ENCODE peak calls at places on chromosomes 11 and 22, in eight cellular contexts. R is colonic mucosa, Y is Caco-2, M is body of pancreas, P is lung, Z is mammary epithelial cell, B is tibial artery, H is fibroblast of lung. E is an unnamed sample. For H3K36me3, the result is how much of the 10 kb centered on the place peaks cover.

GRCh38 chr11:85752201-85752889 is 58.6 kb downstream of the SYTL2 start:
- DNase-seq in M (peak), B (no peak), Z (no peak), P (no peak), R (no peak), H (no peak), Y (no peak), E (no peak)

GRCh38 chr11:34166806-34167740 is 61.6 kb downstream of the NAT10 start:
- DNase-seq in R (no peak), M (no peak), Y (no peak), H (no peak), Z (no peak), B (peak), P (no peak), E (no peak)

GRCh38 chr11:26764825-26765224 is 43.0 kb upstream of the SLC5A12 start:
- DNase-seq in Z (no peak), R (no peak), Y (no peak), M (no peak), P (no peak), B (no peak), H (no peak), E (no peak)

GRCh38 chr11:44550123-44550522 is 15.3 kb upstream of the CD82 start:
- DNase-seq in R (no peak), Y (no peak), P (no peak), Z (no peak), H (no peak), M (no peak), B (no peak), E (no peak)

GRCh38 chr22:47379037-47379436 is 616.6 kb downstream of the TBC1D22A start:
- DNase-seq in B (no peak), Z (no peak), R (no peak), M (no peak), P (no peak), H (no peak), Y (no peak), E (peak)

GRCh38 chr11:84247129-84247528 is 961.0 kb upstream of the CCDC90B start:
- DNase-seq in H (no peak), M (no peak), Y (no peak), P (no peak), Z (no peak), B (no peak), R (no peak), E (no peak)

GRCh38 chr11:43555811-43556210 is 124.7 kb upstream of the HSD17B12 start:
- DNase-seq in Z (no peak), R (no peak), M (no peak), H (peak), P (no peak), B (peak), Y (no peak), E (no peak)

GRCh38 chr11:103202048-103202651 is 92.9 kb downstream of the DYNC2H1 start:
- DNase-seq in Y (no peak), M (no peak), H (peak), P (no peak), R (no peak), B (no peak), Z (peak), E (no peak)

GRCh38 chr22:37088108-37088605 is 21.4 kb downstream of the TMPRSS6 start:
- DNase-seq in B (no peak), M (no peak), Y (no peak), P (no peak), R (no peak), Z (peak), H (peak), E (peak)

GRCh38 chr11:128937480-128937879 is 5.2 kb downstream of the TP53AIP1 start:
- DNase-seq in H (no peak), P (no peak), R (no peak), M (no peak), B (no peak), Y (no peak), Z (no peak), E (no peak)

GRCh38 chr11:17439316-17439782 is 37.3 kb downstream of the ABCC8 start:
- DNase-seq in H (no peak), Z (no peak), P (no peak), B (no peak), R (no peak), M (no peak), Y (no peak), E (no peak)

GRCh38 chr11:25769287-25769686 is 562.6 kb upstream of the ANO3 start:
- DNase-seq in M (no peak), B (no peak), H (peak), Y (no peak), R (no peak), P (no peak), Z (no peak), E (no peak)

GRCh38 chr22:37259540-37260029 is 15.5 kb upstream of the RAC2 start:
- DNase-seq in Y (no peak), M (no peak), P (no peak), H (peak), Z (peak), R (no peak), B (no peak), E (peak)

GRCh38 chr11:102172127-102172848 is 62.0 kb downstream of the YAP1 start:
- DNase-seq in B (peak), Z (peak), M (no peak), Y (no peak), H (peak), R (no peak), P (no peak), E (no peak)

GRCh38 chr22:44667829-44668189 is 34.2 kb upstream of the PRR5 start:
- DNase-seq in R (no peak), Z (no peak), P (no peak), M (no peak), H (no peak), Y (peak), B (no peak), E (no peak)

GRCh38 chr11:17208257-17208999 is 642 bp upstream of the PIK3C2A start:
- DNase-seq in P (peak), Y (peak), Z (peak), M (peak), B (no peak), R (peak), H (peak), E (peak)

GRCh38 chr11:10450451-10451398 is 4.3 kb upstream of the AMPD3 start:
- DNase-seq in M (peak), Y (peak), B (no peak), Z (peak), R (peak), H (peak), P (peak), E (no peak)

GRCh38 chr22:38250642-38251354 is 22.0 kb downstream of the TMEM184B start:
- DNase-seq in M (no peak), R (no peak), P (no peak), B (no peak), Z (no peak), Y (no peak), H (no peak), E (no peak)

GRCh38 chr11:57638811-57639320 is 10.8 kb downstream of the YPEL4 start:
- DNase-seq in M (no peak), H (no peak), R (no peak), Y (no peak), P (no peak), B (no peak), Z (no peak), E (no peak)

GRCh38 chr11:63999349-64000025 is 13.2 kb downstream of the OTUB1 start:
- DNase-seq in H (peak), B (peak), Z (peak), Y (peak), P (peak), M (no peak), R (peak), E (peak)

GRCh38 chr22:49294656-49295464 is 532.8 kb downstream of the BRD1 start:
- DNase-seq in M (no peak), Z (no peak), Y (no peak), P (no peak), R (no peak), B (peak), H (no peak), E (no peak)

GRCh38 chr22:49786976-49787843 is 40.5 kb downstream of the BRD1 start:
- DNase-seq in B (no peak), Y (no peak), P (no peak), Z (no peak), M (no peak), H (no peak), R (no peak), E (no peak)

GRCh38 chr11:71124127-71124526 is 128.2 kb downstream of the SHANK2 start:
- DNase-seq in Y (no peak), P (no peak), B (no peak), Z (no peak), H (no peak), R (no peak), M (no peak), E (no peak)

GRCh38 chr11:58466293-58466692 is 24.3 kb upstream of the OR5B12 start:
- DNase-seq in H (no peak), Y (no peak), P (no peak), M (no peak), Z (no peak), B (no peak), R (no peak), E (no peak)

GRCh38 chr11:25596701-25597100 is 735.2 kb upstream of the ANO3 start:
- DNase-seq in H (no peak), Z (peak), M (no peak), P (no peak), Y (no peak), R (no peak), B (no peak), E (no peak)

GRCh38 chr22:28927526-28928089 is 44.2 kb downstream of the ZNRF3 start:
- DNase-seq in B (no peak), P (no peak), R (no peak), M (no peak), Z (no peak), Y (no peak), H (no peak), E (no peak)

GRCh38 chr22:37014835-37015586 is 4.2 kb downstream of the TST start:
- DNase-seq in B (no peak), Z (no peak), Y (no peak), H (no peak), P (no peak), M (no peak), R (no peak), E (no peak)

GRCh38 chr11:34134765-34135164 is 29.3 kb downstream of the NAT10 start:
- DNase-seq in R (no peak), M (no peak), B (no peak), Y (no peak), H (no peak), Z (no peak), P (no peak), E (no peak)

GRCh38 chr11:61912530-61912898 is 4.9 kb downstream of the RAB3IL1 start:
- DNase-seq in M (no peak), H (no peak), R (peak), Y (peak), P (peak), Z (no peak), B (peak), E (no peak)

GRCh38 chr22:42300286-42301071 is 30.0 kb upstream of the TCF20 start:
- DNase-seq in P (no peak), M (no peak), Y (peak), Z (peak), H (no peak), B (no peak), R (no peak), E (no peak)
- H3K4me3 ChIP-seq in P (no peak), M (no peak), Y (no peak), Z (no peak), H (no peak), B (no peak), R (no peak), E (no peak)

DNA sequence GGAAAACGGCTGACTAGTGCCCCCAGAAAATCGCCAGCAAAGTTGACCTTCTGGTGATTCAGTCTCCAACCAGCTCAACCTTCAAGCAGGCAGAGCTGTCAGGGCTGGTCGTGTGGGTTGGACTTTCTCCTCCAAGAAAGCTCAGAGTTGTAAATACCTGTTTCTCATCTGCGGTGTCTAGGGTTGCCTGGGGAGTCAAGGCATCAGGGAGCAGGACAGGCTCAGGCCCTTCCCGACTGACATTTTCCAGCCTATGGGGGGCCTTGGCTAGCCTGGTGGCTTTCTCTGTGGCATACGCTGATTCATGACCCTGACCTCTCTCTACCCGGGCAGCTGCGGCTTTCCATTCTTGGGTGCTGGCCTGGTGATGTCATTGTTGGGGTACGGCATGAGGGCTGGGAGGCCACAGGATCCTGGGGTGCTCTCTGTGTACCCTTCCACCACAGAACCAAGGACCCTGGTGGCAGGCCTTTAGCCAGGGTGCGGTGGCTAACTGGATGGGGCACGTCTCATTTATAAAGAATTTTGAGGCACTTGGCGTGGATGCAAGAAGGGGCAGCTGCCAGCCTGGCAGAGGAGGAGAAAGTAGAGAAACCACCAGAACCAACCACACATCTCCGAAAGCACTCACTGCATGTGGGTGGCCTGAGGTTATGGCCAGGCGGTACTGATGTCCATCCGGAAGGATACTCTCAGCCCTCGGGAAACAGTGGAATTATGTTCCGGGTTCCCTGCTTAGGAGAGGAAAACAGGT is 64.9 kb downstream of the BCR start:
- DNase-seq in R (no peak), H (peak), B (no peak), Z (peak), P (no peak), M (no peak), Y (peak), E (no peak)
- H3K36me3 ChIP-seq in R (under half), H (under half), B (under half), Z (under half), P (under half), M (under half), Y (under half), E (under half)

GRCh38 chr11:62925745-62926668 is 4.8 kb upstream of the CHRM1 start:
- DNase-seq in R (no peak), H (no peak), P (no peak), Z (no peak), M (no peak), Y (no peak), B (no peak), E (no peak)
- H3K4me3 ChIP-seq in R (peak), H (peak), P (peak), Z (no peak), M (no peak), Y (no peak), B (peak), E (no peak)

GRCh38 chr11:111193924-111194490 is 51.5 kb upstream of the POU2AF2 start:
- DNase-seq in R (no peak), M (no peak), Y (no peak), Z (peak), H (no peak), P (no peak), B (no peak), E (no peak)

GRCh38 chr11:111194789-111195188 is 50.7 kb upstream of the POU2AF2 start:
- DNase-seq in Y (no peak), Z (no peak), M (no peak), H (no peak), R (no peak), B (no peak), P (no peak), E (peak)

GRCh38 chr11:111185259-111185658 is 60.3 kb upstream of the POU2AF2 start:
- DNase-seq in Y (no peak), M (no peak), P (no peak), B (no peak), Z (no peak), R (no peak), H (no peak), E (no peak)

GRCh38 chr11:111186308-111186967 is 59.1 kb upstream of the POU2AF2 start:
- DNase-seq in Z (no peak), R (no peak), P (no peak), Y (no peak), H (no peak), B (no peak), M (no peak), E (no peak)

GRCh38 chr11:111189466-111189865 is 56.1 kb upstream of the POU2AF2 start:
- DNase-seq in M (no peak), P (no peak), H (no peak), Y (no peak), Z (no peak), R (no peak), B (no peak), E (no peak)
- H3K36me3 ChIP-seq in M (under half), P (under half), H (under half), Y (under half), Z (under half), R (under half), B (under half), E (under half)

GRCh38 chr11:2540521-2541320 is 95.9 kb downstream of the KCNQ1 start:
- DNase-seq in Y (peak), H (no peak), B (peak), R (no peak), M (peak), P (no peak), Z (no peak), E (no peak)
- H3K4me3 ChIP-seq in Y (no peak), H (no peak), B (no peak), R (no peak), M (no peak), P (no peak), Z (no peak), E (no peak)

DNA sequence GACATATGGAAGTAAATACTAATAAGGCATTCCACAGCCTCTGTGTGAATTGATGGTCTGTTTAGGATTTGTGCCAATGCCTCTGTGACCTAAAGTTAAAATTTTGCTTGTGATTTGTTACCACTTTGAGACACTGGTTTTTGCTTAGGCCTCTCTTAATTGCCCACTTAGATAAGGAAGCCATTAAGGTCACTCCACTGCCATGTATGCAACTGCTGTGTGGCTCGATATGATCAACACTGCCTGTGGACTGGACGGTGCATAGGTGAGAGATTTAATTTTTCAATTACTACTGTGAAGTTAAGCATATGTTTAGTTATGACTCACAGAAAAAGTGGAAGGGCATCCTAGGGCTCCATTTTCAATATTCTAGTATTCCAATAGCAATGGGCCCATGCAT is 36.9 kb downstream of the CSRP3 start:
- DNase-seq in B (no peak), R (no peak), P (no peak), M (no peak), Z (no peak), Y (no peak), H (no peak), E (no peak)
- H3K36me3 ChIP-seq in B (under half), R (under half), P (under half), M (under half), Z (under half), Y (under half), H (under half), E (under half)

GRCh38 chr11:66693356-66694055 is 15.8 kb upstream of the RBM4B start:
- DNase-seq in Z (no peak), Y (no peak), H (no peak), M (no peak), P (no peak), B (no peak), R (no peak), E (no peak)
- H3K4me3 ChIP-seq in Z (no peak), Y (no peak), H (no peak), M (no peak), P (no peak), B (no peak), R (no peak), E (no peak)

DNA sequence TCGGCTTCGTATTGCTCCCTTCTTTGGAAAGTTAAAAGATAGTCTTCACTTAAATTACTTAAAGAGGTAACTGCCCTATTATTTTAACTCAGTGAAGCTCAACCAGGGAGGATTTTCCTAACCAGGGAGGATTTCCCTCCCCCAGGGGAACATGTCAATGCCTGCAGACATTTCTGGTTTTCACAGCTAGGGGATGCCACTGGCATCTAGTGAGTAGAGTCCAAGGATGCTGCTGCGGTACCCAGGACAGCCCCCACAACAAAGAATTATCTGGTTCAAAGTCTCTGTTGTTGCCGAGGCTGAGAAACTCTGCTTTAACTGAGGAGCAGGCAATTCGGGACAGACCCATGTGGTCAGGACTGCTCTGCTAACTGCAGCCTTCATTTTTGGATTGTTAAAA is 82.2 kb downstream of the DEPDC5 start:
- DNase-seq in M (no peak), H (no peak), R (no peak), B (no peak), Y (no peak), P (no peak), Z (no peak), E (no peak)
- H3K36me3 ChIP-seq in M (under half), H (under half), R (under half), B (under half), Y (under half), P (under half), Z (under half), E (under half)

DNA sequence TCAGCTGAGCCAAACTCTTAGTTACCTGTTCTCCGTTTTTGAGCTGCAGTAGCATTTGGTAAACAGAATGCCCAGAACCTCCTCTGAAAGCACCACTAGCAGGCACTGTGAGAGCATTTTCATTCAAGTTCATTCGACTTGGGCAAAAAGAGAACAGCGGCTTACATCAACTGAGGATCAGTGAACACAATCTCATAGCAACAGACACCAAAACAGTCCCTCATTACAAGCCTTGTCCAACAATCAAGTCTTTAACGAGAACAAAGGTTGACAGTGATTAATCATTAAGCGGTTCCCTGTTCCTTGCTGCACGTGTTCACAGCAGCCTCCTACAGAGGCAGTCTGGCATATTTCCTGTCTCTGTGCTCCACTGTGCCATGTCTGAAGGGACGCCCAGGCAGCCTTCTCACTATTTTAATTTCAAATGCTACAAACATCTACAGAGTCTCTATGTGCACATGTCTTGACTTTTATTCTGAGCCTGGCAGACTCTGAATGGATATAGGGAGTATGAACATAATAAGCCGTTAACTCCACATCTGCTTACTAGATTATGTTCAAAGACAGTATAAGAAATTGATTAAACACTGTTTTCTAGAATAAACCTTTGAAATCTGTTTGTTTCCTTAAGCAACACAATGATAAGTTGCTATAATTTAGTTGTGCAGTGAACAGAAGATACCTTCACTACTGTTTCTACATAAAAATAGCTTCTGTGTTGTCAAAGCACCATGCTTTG is 88.3 kb upstream of the MTMR2 start:
- DNase-seq in Z (peak), M (no peak), P (peak), Y (peak), B (peak), R (peak), H (peak), E (peak)
- H3K4me3 ChIP-seq in Z (no peak), M (no peak), P (no peak), Y (no peak), B (peak), R (no peak), H (no peak), E (no peak)

E was measured in WERI-Rb-1.